ENCODE peak calls at places on chromosomes 2 and 18, in ten cellular contexts. One of them, this sample, is unnamed.

GRCh38 chr2:101617188-101617587 is 80.3 kb upstream of the MAP4K4 start:
- DNase-seq in dorsolateral prefrontal cortex: no peak
- DNase-seq in cardiac fibroblast: peak
- DNase-seq in brain microvascular endothelial cell: peak
- DNase-seq in GM23338: no peak
- DNase-seq in IMR-90: peak
- DNase-seq in fibroblast of mammary gland: peak
- DNase-seq in hepatocyte: no peak
- DNase-seq in chondrocyte: no peak
- DNase-seq in fibroblast of lung: peak
- DNase-seq in this sample: peak

GRCh38 chr2:36277146-36277808 is 78.3 kb upstream of the CRIM1 start:
- DNase-seq in dorsolateral prefrontal cortex: no peak
- DNase-seq in cardiac fibroblast: peak
- DNase-seq in brain microvascular endothelial cell: peak
- DNase-seq in GM23338: no peak
- DNase-seq in IMR-90: peak
- DNase-seq in fibroblast of mammary gland: peak
- DNase-seq in hepatocyte: no peak
- DNase-seq in chondrocyte: no peak
- DNase-seq in fibroblast of lung: peak
- DNase-seq in this sample: peak

GRCh38 chr2:70668911-70669310 is 99.1 kb downstream of the ADD2 start:
- DNase-seq in dorsolateral prefrontal cortex: no peak
- DNase-seq in cardiac fibroblast: no peak
- DNase-seq in brain microvascular endothelial cell: no peak
- DNase-seq in GM23338: no peak
- DNase-seq in IMR-90: no peak
- DNase-seq in fibroblast of mammary gland: no peak
- DNase-seq in hepatocyte: no peak
- DNase-seq in chondrocyte: no peak
- DNase-seq in fibroblast of lung: no peak
- DNase-seq in this sample: no peak

GRCh38 chr2:55779459-55780421 is 86.1 kb upstream of the PNPT1 start:
- DNase-seq in dorsolateral prefrontal cortex: no peak
- DNase-seq in cardiac fibroblast: no peak
- DNase-seq in brain microvascular endothelial cell: peak
- DNase-seq in GM23338: no peak
- DNase-seq in IMR-90: peak
- DNase-seq in fibroblast of mammary gland: peak
- DNase-seq in hepatocyte: peak
- DNase-seq in chondrocyte: no peak
- DNase-seq in fibroblast of lung: peak
- DNase-seq in this sample: peak

GRCh38 chr2:233814063-233814435 is 35.9 kb downstream of the MROH2A start:
- DNase-seq in dorsolateral prefrontal cortex: no peak
- DNase-seq in cardiac fibroblast: no peak
- DNase-seq in brain microvascular endothelial cell: peak
- DNase-seq in GM23338: peak
- DNase-seq in IMR-90: peak
- DNase-seq in fibroblast of mammary gland: peak
- DNase-seq in hepatocyte: no peak
- DNase-seq in chondrocyte: no peak
- DNase-seq in fibroblast of lung: no peak
- DNase-seq in this sample: peak

GRCh38 chr2:58731488-58731869 is 490.4 kb upstream of the FANCL start:
- DNase-seq in dorsolateral prefrontal cortex: no peak
- DNase-seq in cardiac fibroblast: no peak
- DNase-seq in brain microvascular endothelial cell: no peak
- DNase-seq in GM23338: no peak
- DNase-seq in IMR-90: no peak
- DNase-seq in fibroblast of mammary gland: no peak
- DNase-seq in hepatocyte: no peak
- DNase-seq in chondrocyte: no peak
- DNase-seq in fibroblast of lung: no peak
- DNase-seq in this sample: no peak

GRCh38 chr2:205800804-205801203 is 118.5 kb downstream of the NRP2 start:
- DNase-seq in dorsolateral prefrontal cortex: no peak
- DNase-seq in cardiac fibroblast: peak
- DNase-seq in brain microvascular endothelial cell: peak
- DNase-seq in GM23338: no peak
- DNase-seq in IMR-90: peak
- DNase-seq in fibroblast of mammary gland: peak
- DNase-seq in hepatocyte: peak
- DNase-seq in chondrocyte: no peak
- DNase-seq in fibroblast of lung: peak
- DNase-seq in this sample: no peak

GRCh38 chr2:152508446-152508845 is 173.5 kb downstream of the FMNL2 start:
- DNase-seq in dorsolateral prefrontal cortex: no peak
- DNase-seq in cardiac fibroblast: peak
- DNase-seq in brain microvascular endothelial cell: peak
- DNase-seq in GM23338: no peak
- DNase-seq in IMR-90: peak
- DNase-seq in fibroblast of mammary gland: peak
- DNase-seq in hepatocyte: no peak
- DNase-seq in chondrocyte: no peak
- DNase-seq in fibroblast of lung: peak
- DNase-seq in this sample: peak

GRCh38 chr2:202885190-202885589 is 13.6 kb upstream of the ICA1L start:
- DNase-seq in dorsolateral prefrontal cortex: no peak
- DNase-seq in cardiac fibroblast: no peak
- DNase-seq in brain microvascular endothelial cell: no peak
- DNase-seq in GM23338: no peak
- DNase-seq in IMR-90: no peak
- DNase-seq in fibroblast of mammary gland: no peak
- DNase-seq in hepatocyte: no peak
- DNase-seq in chondrocyte: no peak
- DNase-seq in fibroblast of lung: no peak
- DNase-seq in this sample: no peak

GRCh38 chr18:14074187-14074586 is 58.0 kb downstream of the ZNF519 start:
- DNase-seq in dorsolateral prefrontal cortex: no peak
- DNase-seq in cardiac fibroblast: no peak
- DNase-seq in brain microvascular endothelial cell: no peak
- DNase-seq in GM23338: peak
- DNase-seq in IMR-90: no peak
- DNase-seq in fibroblast of mammary gland: no peak
- DNase-seq in hepatocyte: no peak
- DNase-seq in chondrocyte: no peak
- DNase-seq in fibroblast of lung: no peak
- DNase-seq in this sample: no peak
- TF ChIP-seq CTCF in dorsolateral prefrontal cortex: no peak
- TF ChIP-seq CTCF in cardiac fibroblast: no peak
- TF ChIP-seq CTCF in brain microvascular endothelial cell: peak
- TF ChIP-seq CTCF in GM23338: peak
- TF ChIP-seq CTCF in IMR-90: peak
- TF ChIP-seq CTCF in fibroblast of mammary gland: no peak
- TF ChIP-seq CTCF in hepatocyte: peak
- TF ChIP-seq CTCF in chondrocyte: no peak
- TF ChIP-seq CTCF in fibroblast of lung: no peak
- TF ChIP-seq CTCF in this sample: no peak

GRCh38 chr2:215137329-215137686 is 1.1 kb downstream of the ABCA12 start:
- DNase-seq in dorsolateral prefrontal cortex: no peak
- DNase-seq in cardiac fibroblast: no peak
- DNase-seq in brain microvascular endothelial cell: no peak
- DNase-seq in GM23338: no peak
- DNase-seq in IMR-90: no peak
- DNase-seq in fibroblast of mammary gland: no peak
- DNase-seq in hepatocyte: no peak
- DNase-seq in chondrocyte: no peak
- DNase-seq in fibroblast of lung: no peak
- DNase-seq in this sample: no peak
- TF ChIP-seq CTCF in dorsolateral prefrontal cortex: no peak
- TF ChIP-seq CTCF in cardiac fibroblast: no peak
- TF ChIP-seq CTCF in brain microvascular endothelial cell: no peak
- TF ChIP-seq CTCF in GM23338: no peak
- TF ChIP-seq CTCF in IMR-90: no peak
- TF ChIP-seq CTCF in fibroblast of mammary gland: no peak
- TF ChIP-seq CTCF in hepatocyte: no peak
- TF ChIP-seq CTCF in chondrocyte: no peak
- TF ChIP-seq CTCF in fibroblast of lung: no peak
- TF ChIP-seq CTCF in this sample: no peak

GRCh38 chr18:11666831-11667230 is 22.2 kb upstream of the GNAL start:
- DNase-seq in dorsolateral prefrontal cortex: no peak
- DNase-seq in cardiac fibroblast: no peak
- DNase-seq in brain microvascular endothelial cell: no peak
- DNase-seq in GM23338: no peak
- DNase-seq in IMR-90: no peak
- DNase-seq in fibroblast of mammary gland: no peak
- DNase-seq in hepatocyte: no peak
- DNase-seq in chondrocyte: no peak
- DNase-seq in fibroblast of lung: no peak
- DNase-seq in this sample: no peak
- TF ChIP-seq CTCF in dorsolateral prefrontal cortex: no peak
- TF ChIP-seq CTCF in cardiac fibroblast: no peak
- TF ChIP-seq CTCF in brain microvascular endothelial cell: no peak
- TF ChIP-seq CTCF in GM23338: no peak
- TF ChIP-seq CTCF in IMR-90: no peak
- TF ChIP-seq CTCF in fibroblast of mammary gland: no peak
- TF ChIP-seq CTCF in hepatocyte: no peak
- TF ChIP-seq CTCF in chondrocyte: no peak
- TF ChIP-seq CTCF in fibroblast of lung: no peak
- TF ChIP-seq CTCF in this sample: no peak

GRCh38 chr2:147327636-147328035 is 517.2 kb upstream of the ACVR2A start:
- DNase-seq in dorsolateral prefrontal cortex: no peak
- DNase-seq in cardiac fibroblast: peak
- DNase-seq in brain microvascular endothelial cell: no peak
- DNase-seq in GM23338: no peak
- DNase-seq in IMR-90: no peak
- DNase-seq in fibroblast of mammary gland: peak
- DNase-seq in hepatocyte: no peak
- DNase-seq in chondrocyte: no peak
- DNase-seq in fibroblast of lung: no peak
- DNase-seq in this sample: no peak

GRCh38 chr2:147330925-147331324 is 513.9 kb upstream of the ACVR2A start:
- DNase-seq in dorsolateral prefrontal cortex: no peak
- DNase-seq in cardiac fibroblast: no peak
- DNase-seq in brain microvascular endothelial cell: no peak
- DNase-seq in GM23338: no peak
- DNase-seq in IMR-90: no peak
- DNase-seq in fibroblast of mammary gland: no peak
- DNase-seq in hepatocyte: no peak
- DNase-seq in chondrocyte: no peak
- DNase-seq in fibroblast of lung: no peak
- DNase-seq in this sample: no peak

GRCh38 chr2:147325955-147326354 is 518.9 kb upstream of the ACVR2A start:
- DNase-seq in dorsolateral prefrontal cortex: no peak
- DNase-seq in cardiac fibroblast: no peak
- DNase-seq in brain microvascular endothelial cell: no peak
- DNase-seq in GM23338: no peak
- DNase-seq in IMR-90: no peak
- DNase-seq in fibroblast of mammary gland: no peak
- DNase-seq in hepatocyte: no peak
- DNase-seq in chondrocyte: no peak
- DNase-seq in fibroblast of lung: no peak
- DNase-seq in this sample: no peak

DNA sequence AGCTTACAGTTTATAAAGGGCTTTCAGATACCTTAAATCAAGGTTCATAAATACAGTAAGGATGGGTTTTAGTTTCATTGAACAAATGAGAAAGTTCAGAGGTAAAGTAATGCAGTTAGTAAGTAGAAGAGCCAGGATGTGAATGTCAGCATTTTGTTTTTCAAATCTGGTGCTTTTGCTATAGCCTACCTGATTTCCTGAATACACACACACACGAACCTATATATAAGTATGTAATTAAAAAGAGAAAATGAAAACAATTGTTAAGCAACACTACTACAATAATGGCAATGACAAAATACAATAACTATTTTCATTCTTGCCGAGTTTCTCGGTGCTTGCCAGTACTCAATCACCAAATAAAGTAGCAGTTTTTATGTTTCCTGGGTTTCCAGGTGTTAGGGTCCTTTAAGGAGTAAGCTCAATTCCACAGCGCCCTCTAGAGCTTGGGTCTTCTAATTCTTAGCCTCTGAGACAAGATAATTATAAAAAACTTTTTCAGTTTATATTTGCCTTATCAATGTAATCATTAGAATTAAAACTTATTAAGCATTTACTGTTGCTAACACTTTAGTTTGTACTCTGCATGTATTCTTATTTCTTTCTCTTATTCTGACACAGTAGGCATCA is 512.9 kb upstream of the ACVR2A start:
- DNase-seq in dorsolateral prefrontal cortex: no peak
- DNase-seq in cardiac fibroblast: peak
- DNase-seq in brain microvascular endothelial cell: peak
- DNase-seq in GM23338: peak
- DNase-seq in IMR-90: no peak
- DNase-seq in fibroblast of mammary gland: peak
- DNase-seq in hepatocyte: peak
- DNase-seq in chondrocyte: no peak
- DNase-seq in fibroblast of lung: peak
- DNase-seq in this sample: peak
- TF ChIP-seq CTCF in dorsolateral prefrontal cortex: peak
- TF ChIP-seq CTCF in cardiac fibroblast: peak
- TF ChIP-seq CTCF in brain microvascular endothelial cell: peak
- TF ChIP-seq CTCF in GM23338: peak
- TF ChIP-seq CTCF in IMR-90: no peak
- TF ChIP-seq CTCF in fibroblast of mammary gland: peak
- TF ChIP-seq CTCF in hepatocyte: peak
- TF ChIP-seq CTCF in chondrocyte: peak
- TF ChIP-seq CTCF in fibroblast of lung: peak
- TF ChIP-seq CTCF in this sample: peak

This sample was measured in MCF 10A.